ENCODE peak calls at places on chromosomes 3 and 15, in five cellular contexts. X is AG04450; R is nephron progenitor cell; H is AG09319; E is CD8-positive, alpha-beta T cell. L is an unnamed sample.

GRCh38 chr3:128745742-128746141 is 19.8 kb downstream of the RAB7A start:
- DNase-seq in X (no peak), R (no peak), H (no peak), E (peak; percentile 41), L (no peak)

GRCh38 chr15:53918180-53919079 is 59.8 kb upstream of the UNC13C start:
- DNase-seq in X (no peak), R (no peak), H (no peak), E (no peak), L (no peak)

GRCh38 chr3:156509209-156510174 is 45.4 kb downstream of the SSR3 start:
- DNase-seq in X (peak; percentile 34), R (peak; percentile 18), H (peak; percentile 24), E (no peak), L (no peak)

GRCh38 chr3:50617096-50617791 is at the start of gene MAPKAPK3:
- DNase-seq in X (no peak), R (no peak), H (no peak), E (peak; percentile 71), L (peak; percentile 8)

GRCh38 chr3:73624363-73625123 is at the start of gene PDZRN3:
- DNase-seq in X (no peak), R (peak; percentile 81), H (no peak), E (no peak), L (peak; percentile 57)

GRCh38 chr3:13795816-13796215 is 84.1 kb downstream of the WNT7A start:
- DNase-seq in X (no peak), R (no peak), H (no peak), E (no peak), L (no peak)

GRCh38 chr3:171804618-171805389 is 5.5 kb downstream of the PLD1 start:
- DNase-seq in X (no peak), R (no peak), H (no peak), E (no peak), L (no peak)

GRCh38 chr3:7734456-7734855 is 767.2 kb upstream of the LMCD1 start:
- DNase-seq in X (no peak), R (no peak), H (no peak), E (no peak), L (no peak)

GRCh38 chr3:159038405-159038804 is 236.6 kb downstream of the MFSD1 start:
- DNase-seq in X (no peak), R (no peak), H (no peak), E (no peak), L (no peak)

GRCh38 chr3:134838599-134838998 is 43.5 kb downstream of the EPHB1 start:
- DNase-seq in X (no peak), R (no peak), H (no peak), E (no peak), L (no peak)

GRCh38 chr15:25739687-25740121 is 123.4 kb downstream of the ATP10A start:
- DNase-seq in X (peak; percentile 18), R (no peak), H (peak; percentile 16), E (peak; percentile 62), L (peak; percentile 14)

GRCh38 chr15:69794643-69795461 is 302.9 kb downstream of the TLE3 start:
- DNase-seq in X (no peak), R (no peak), H (no peak), E (peak; percentile 40), L (no peak)

GRCh38 chr3:119604878-119605277 is 7.2 kb downstream of the PLA1A start:
- DNase-seq in X (no peak), R (no peak), H (no peak), E (no peak), L (no peak)

GRCh38 chr15:23566070-23567050 is 886 bp downstream of the MKRN3 start:
- DNase-seq in X (no peak), R (no peak), H (no peak), E (peak; percentile 59), L (peak; percentile 15)

GRCh38 chr3:71994203-71994602 is 209.3 kb upstream of the PROK2 start:
- DNase-seq in X (no peak), R (no peak), H (no peak), E (no peak), L (no peak)

GRCh38 chr3:99128205-99128604 is 226.7 kb upstream of the DCBLD2 start:
- DNase-seq in X (no peak), R (no peak), H (no peak), E (no peak), L (no peak)

GRCh38 chr3:147838650-147839049 is 429.5 kb downstream of the ZIC1 start:
- DNase-seq in X (no peak), R (no peak), H (no peak), E (no peak), L (no peak)
- TF ChIP-seq CTCF in X (peak; percentile 58), R (no peak), H (peak; percentile 38), E (no peak), L (no peak)

DNA sequence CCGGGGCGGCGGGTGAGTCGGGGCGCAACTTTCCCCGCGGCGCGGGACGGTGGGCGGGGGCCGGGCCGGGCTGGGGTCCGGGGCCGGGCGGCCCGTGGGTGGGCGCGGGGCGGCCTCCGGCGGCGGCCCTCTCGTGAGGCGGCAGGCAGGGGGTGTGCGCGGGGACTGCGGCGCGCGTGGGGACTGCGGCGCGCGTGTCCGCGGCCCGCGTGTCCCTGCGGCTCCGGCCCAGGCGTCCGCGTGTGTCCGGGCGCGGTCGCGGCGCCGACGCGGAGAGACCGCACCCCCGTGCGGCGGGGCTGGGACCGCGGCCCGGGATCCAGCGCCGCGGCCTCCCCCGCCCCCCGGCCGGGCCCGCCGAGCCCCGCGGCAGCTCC is 349 bp downstream of the PLXNA1 start:
- DNase-seq in X (no peak), R (no peak), H (no peak), E (no peak), L (no peak)
- TF ChIP-seq CTCF in X (no peak), R (no peak), H (no peak), E (no peak), L (no peak)

GRCh38 chr3:4399476-4399875 is 67.6 kb downstream of the SUMF1 start:
- DNase-seq in X (no peak), R (no peak), H (no peak), E (no peak), L (no peak)
- TF ChIP-seq CTCF in X (no peak), R (no peak), H (no peak), E (no peak), L (no peak)

DNA sequence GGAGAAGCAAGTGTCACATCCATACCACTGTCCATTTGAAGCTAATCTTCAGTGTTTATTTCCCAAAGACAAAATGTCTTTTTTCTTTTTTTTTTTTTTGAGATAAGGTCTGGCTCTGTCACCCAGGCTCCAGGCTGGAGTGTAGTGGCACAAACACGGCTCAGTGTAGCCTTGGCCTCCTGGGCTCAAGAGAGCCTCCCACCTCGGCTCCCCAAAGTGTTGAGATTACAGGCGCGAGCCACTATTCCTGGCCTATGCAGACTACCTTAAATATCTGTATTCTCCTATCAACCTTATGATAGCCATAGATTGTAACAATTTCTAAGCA is 27.7 kb upstream of the VPS33B start:
- DNase-seq in X (no peak), R (no peak), H (no peak), E (no peak), L (no peak)
- TF ChIP-seq CTCF in X (no peak), R (no peak), H (no peak), E (peak; percentile 31), L (no peak)

GRCh38 chr3:76585794-76586392 is 454.0 kb upstream of the ROBO2 start:
- DNase-seq in X (no peak), R (no peak), H (no peak), E (no peak), L (no peak)
- TF ChIP-seq CTCF in X (peak; percentile 78), R (peak; percentile 73), H (peak; percentile 38), E (no peak), L (peak; percentile 83)

DNA sequence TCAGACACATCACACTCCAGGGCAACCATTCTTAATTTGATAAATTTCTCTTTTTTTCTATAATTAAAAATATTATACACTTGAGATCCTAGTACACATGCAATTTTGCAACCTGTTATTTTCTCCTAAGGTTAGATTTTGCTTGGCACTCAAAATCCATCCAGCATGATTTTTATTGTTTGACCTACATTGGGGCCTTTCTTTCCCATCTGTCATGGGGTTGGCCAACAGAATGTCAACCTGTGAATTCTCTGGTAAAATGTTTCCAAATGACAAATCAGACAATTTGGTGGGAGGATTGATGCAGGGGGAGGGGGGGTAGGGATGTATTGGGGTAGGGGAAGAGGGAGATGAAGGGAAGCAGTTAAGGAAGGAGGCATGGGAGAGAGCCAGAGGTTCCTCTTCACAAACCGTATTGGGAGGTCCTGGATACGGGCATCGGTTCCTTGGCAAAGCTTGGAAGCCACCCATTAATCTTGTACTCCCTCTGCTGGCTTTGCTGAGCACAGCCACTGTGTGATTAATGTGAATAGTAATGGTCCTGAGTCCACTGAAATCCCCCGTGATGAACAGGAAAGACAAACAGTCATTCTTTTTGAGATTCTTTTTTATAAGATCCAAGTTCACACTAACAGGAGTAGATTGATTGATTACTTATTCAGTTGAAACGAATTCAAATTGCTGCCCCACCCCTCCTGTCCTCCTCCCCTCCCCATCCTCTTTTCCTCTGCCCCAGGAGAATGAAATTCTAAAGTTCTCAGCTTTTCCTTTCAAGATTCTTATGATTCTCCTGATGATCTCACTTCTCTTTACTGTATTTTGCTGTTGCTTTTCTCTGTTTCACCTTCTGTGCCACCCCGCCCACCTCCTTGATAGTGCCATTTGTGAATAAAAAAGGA is 82.2 kb upstream of the SLC25A26 start:
- DNase-seq in X (no peak), R (peak; percentile 52), H (peak; percentile 24), E (no peak), L (peak; percentile 42)
- TF ChIP-seq CTCF in X (peak; percentile 87), R (peak; percentile 70), H (peak; percentile 92), E (no peak), L (peak; percentile 87)

L was measured in neural crest cell.